ENCODE peak calls at places on chromosomes 1 and 21, in four cellular contexts. One of them, this sample, is unnamed.
A peak's percentile ranks its signal among the peaks of the same experiment; 100 is the strongest.

GRCh38 chr1:37994886-37995566 is 5.2 kb upstream of the SF3A3 start:
- DNase-seq in GM20000: peak; percentile 34
- DNase-seq in mesendoderm: peak; percentile 24
- DNase-seq in T47D: no peak
- DNase-seq in this sample: no peak

GRCh38 chr1:36481771-36482723 is 666 bp downstream of the CSF3R start:
- DNase-seq in GM20000: no peak
- DNase-seq in mesendoderm: peak; percentile 91
- DNase-seq in T47D: no peak
- DNase-seq in this sample: peak; percentile 43

GRCh38 chr1:111605553-111605952 is 14.0 kb upstream of the RAP1A start:
- DNase-seq in GM20000: no peak
- DNase-seq in mesendoderm: no peak
- DNase-seq in T47D: no peak
- DNase-seq in this sample: no peak

GRCh38 chr1:197146108-197147095 is at the start of gene ASPM:
- DNase-seq in GM20000: peak; percentile 92
- DNase-seq in mesendoderm: peak; percentile 97
- DNase-seq in T47D: peak; percentile 98
- DNase-seq in this sample: peak; percentile 98

GRCh38 chr1:30447080-30447479 is 276.3 kb downstream of the MATN1 start:
- DNase-seq in GM20000: no peak
- DNase-seq in mesendoderm: no peak
- DNase-seq in T47D: no peak
- DNase-seq in this sample: no peak

GRCh38 chr1:235901461-235901860 is 34.8 kb upstream of the LYST start:
- DNase-seq in GM20000: no peak
- DNase-seq in mesendoderm: no peak
- DNase-seq in T47D: no peak
- DNase-seq in this sample: no peak

GRCh38 chr1:149844650-149845255 is 54.6 kb upstream of the BOLA1 start:
- DNase-seq in GM20000: no peak
- DNase-seq in mesendoderm: peak; percentile 28
- DNase-seq in T47D: no peak
- DNase-seq in this sample: peak; percentile 15

GRCh38 chr1:43582162-43582566 is 51.5 kb downstream of the PTPRF start:
- DNase-seq in GM20000: peak; percentile 74
- DNase-seq in mesendoderm: peak; percentile 88
- DNase-seq in T47D: no peak
- DNase-seq in this sample: no peak

GRCh38 chr1:145978860-145979745 is 14.6 kb downstream of the POLR3GL start:
- DNase-seq in GM20000: peak; percentile 89
- DNase-seq in mesendoderm: peak; percentile 100
- DNase-seq in T47D: peak; percentile 98
- DNase-seq in this sample: peak; percentile 99

GRCh38 chr1:6347641-6348487 is 45.7 kb downstream of the ACOT7 start:
- DNase-seq in GM20000: peak; percentile 74
- DNase-seq in mesendoderm: peak; percentile 58
- DNase-seq in T47D: peak; percentile 55
- DNase-seq in this sample: peak; percentile 63

GRCh38 chr21:44896561-44897286 is 23.2 kb upstream of the PTTG1IP start:
- DNase-seq in GM20000: no peak
- DNase-seq in mesendoderm: no peak
- DNase-seq in T47D: no peak
- DNase-seq in this sample: no peak

GRCh38 chr1:207316622-207317510 is 4.6 kb upstream of the CD55 start:
- DNase-seq in GM20000: no peak
- DNase-seq in mesendoderm: peak; percentile 97
- DNase-seq in T47D: peak; percentile 100
- DNase-seq in this sample: peak; percentile 68

GRCh38 chr21:46055863-46056281 is 42.0 kb upstream of the COL6A2 start:
- DNase-seq in GM20000: no peak
- DNase-seq in mesendoderm: no peak
- DNase-seq in T47D: no peak
- DNase-seq in this sample: peak; percentile 32

GRCh38 chr1:66044912-66045311 is 252.2 kb downstream of the PDE4B start:
- DNase-seq in GM20000: no peak
- DNase-seq in mesendoderm: no peak
- DNase-seq in T47D: no peak
- DNase-seq in this sample: no peak

GRCh38 chr1:153526132-153526543 is 9.7 kb downstream of the S100A6 start:
- DNase-seq in GM20000: no peak
- DNase-seq in mesendoderm: no peak
- DNase-seq in T47D: no peak
- DNase-seq in this sample: no peak

GRCh38 chr1:110286564-110286963 is 52.6 kb upstream of the RBM15 start:
- DNase-seq in GM20000: peak; percentile 61
- DNase-seq in mesendoderm: no peak
- DNase-seq in T47D: no peak
- DNase-seq in this sample: no peak

GRCh38 chr1:232915212-232915611 is 35.2 kb upstream of the NTPCR start:
- DNase-seq in GM20000: no peak
- DNase-seq in mesendoderm: no peak
- DNase-seq in T47D: no peak
- DNase-seq in this sample: no peak

GRCh38 chr1:75616436-75617433 is 5.8 kb upstream of the SLC44A5 start:
- DNase-seq in GM20000: no peak
- DNase-seq in mesendoderm: peak; percentile 82
- DNase-seq in T47D: no peak
- DNase-seq in this sample: peak; percentile 93

GRCh38 chr21:43871487-43871886 is 6.5 kb downstream of the AGPAT3 start:
- DNase-seq in GM20000: no peak
- DNase-seq in mesendoderm: no peak
- DNase-seq in T47D: no peak
- DNase-seq in this sample: no peak

GRCh38 chr1:161966076-161966475 is 57.6 kb downstream of the OLFML2B start:
- DNase-seq in GM20000: no peak
- DNase-seq in mesendoderm: no peak
- DNase-seq in T47D: no peak
- DNase-seq in this sample: no peak

GRCh38 chr1:77395051-77395450 is 113.2 kb downstream of the AK5 start:
- DNase-seq in GM20000: no peak
- DNase-seq in mesendoderm: no peak
- DNase-seq in T47D: no peak
- DNase-seq in this sample: no peak

GRCh38 chr1:191284175-191284574 is 806.5 kb upstream of the BRINP3 start:
- DNase-seq in GM20000: no peak
- DNase-seq in mesendoderm: no peak
- DNase-seq in T47D: no peak
- DNase-seq in this sample: no peak

GRCh38 chr1:3943123-3943431 is 43.0 kb upstream of the C1orf174 start:
- DNase-seq in GM20000: no peak
- DNase-seq in mesendoderm: no peak
- DNase-seq in T47D: no peak
- DNase-seq in this sample: no peak

GRCh38 chr1:150683914-150684313 is 13.0 kb downstream of the GOLPH3L start:
- DNase-seq in GM20000: no peak
- DNase-seq in mesendoderm: peak; percentile 70
- DNase-seq in T47D: no peak
- DNase-seq in this sample: no peak

GRCh38 chr1:112363636-112364035 is 32.4 kb upstream of the CTTNBP2NL start:
- DNase-seq in GM20000: no peak
- DNase-seq in mesendoderm: no peak
- DNase-seq in T47D: no peak
- DNase-seq in this sample: no peak

GRCh38 chr1:19476440-19477190 is 8.7 kb downstream of the CAPZB start:
- DNase-seq in GM20000: peak; percentile 41
- DNase-seq in mesendoderm: no peak
- DNase-seq in T47D: no peak
- DNase-seq in this sample: no peak

GRCh38 chr1:92356956-92357355 is 58.1 kb downstream of the RPAP2 start:
- DNase-seq in GM20000: no peak
- DNase-seq in mesendoderm: no peak
- DNase-seq in T47D: no peak
- DNase-seq in this sample: no peak

GRCh38 chr1:220291575-220291974 is 19.3 kb upstream of the RAB3GAP2 start:
- DNase-seq in GM20000: no peak
- DNase-seq in mesendoderm: no peak
- DNase-seq in T47D: no peak
- DNase-seq in this sample: no peak

GRCh38 chr1:236213534-236213933 is 68.2 kb downstream of the ERO1B start:
- DNase-seq in GM20000: no peak
- DNase-seq in mesendoderm: no peak
- DNase-seq in T47D: no peak
- DNase-seq in this sample: no peak

This sample was measured in left kidney.